ENCODE peak calls at places on chromosomes 12 and 14, in five cellular contexts. One of them, this sample, is unnamed.

GRCh38 chr12:70186436-70186835 is 56.8 kb upstream of the CNOT2 start:
- DNase-seq in thoracic aorta: no peak
- DNase-seq in upper lobe of right lung: no peak
- DNase-seq in heart left ventricle: no peak
- DNase-seq in body of pancreas: no peak
- DNase-seq in this sample: no peak

GRCh38 chr12:83843531-83843930 is 1069.1 kb downstream of the SLC6A15 start:
- DNase-seq in upper lobe of right lung: no peak
- DNase-seq in thoracic aorta: no peak
- DNase-seq in body of pancreas: no peak
- DNase-seq in heart left ventricle: no peak
- DNase-seq in this sample: no peak

GRCh38 chr12:53941750-53942149 is 3.1 kb downstream of the HOXC13 start:
- DNase-seq in body of pancreas: no peak
- DNase-seq in heart left ventricle: no peak
- DNase-seq in upper lobe of right lung: no peak
- DNase-seq in thoracic aorta: no peak
- DNase-seq in this sample: no peak

GRCh38 chr14:100376751-100377171 is 53.6 kb downstream of the SLC25A47 start:
- DNase-seq in heart left ventricle: no peak
- DNase-seq in body of pancreas: no peak
- DNase-seq in upper lobe of right lung: no peak
- DNase-seq in thoracic aorta: no peak
- DNase-seq in this sample: no peak

GRCh38 chr12:105041186-105041585 is 43.1 kb downstream of the ALDH1L2 start:
- DNase-seq in heart left ventricle: no peak
- DNase-seq in body of pancreas: no peak
- DNase-seq in thoracic aorta: no peak
- DNase-seq in upper lobe of right lung: no peak
- DNase-seq in this sample: no peak

GRCh38 chr12:106919910-106920544 is 35.7 kb upstream of the TMEM263 start:
- DNase-seq in upper lobe of right lung: no peak
- DNase-seq in heart left ventricle: no peak
- DNase-seq in thoracic aorta: no peak
- DNase-seq in body of pancreas: peak; percentile 30
- DNase-seq in this sample: no peak

GRCh38 chr14:41960316-41960715 is 353.6 kb downstream of the LRFN5 start:
- DNase-seq in heart left ventricle: no peak
- DNase-seq in body of pancreas: no peak
- DNase-seq in thoracic aorta: no peak
- DNase-seq in upper lobe of right lung: no peak
- DNase-seq in this sample: no peak

GRCh38 chr14:35140718-35141581 is 18.6 kb downstream of the PRORP start:
- DNase-seq in upper lobe of right lung: no peak
- DNase-seq in body of pancreas: no peak
- DNase-seq in heart left ventricle: no peak
- DNase-seq in thoracic aorta: no peak
- DNase-seq in this sample: no peak

GRCh38 chr12:14256139-14256538 is 109.3 kb upstream of the ATF7IP start:
- DNase-seq in body of pancreas: no peak
- DNase-seq in upper lobe of right lung: no peak
- DNase-seq in thoracic aorta: no peak
- DNase-seq in heart left ventricle: no peak
- DNase-seq in this sample: no peak

GRCh38 chr14:36055681-36056225 is 120.8 kb downstream of the PTCSC3 start:
- DNase-seq in thoracic aorta: no peak
- DNase-seq in body of pancreas: no peak
- DNase-seq in heart left ventricle: no peak
- DNase-seq in upper lobe of right lung: no peak
- DNase-seq in this sample: no peak

GRCh38 chr14:66140963-66141362 is 345.2 kb upstream of the CCDC196 start:
- DNase-seq in heart left ventricle: no peak
- DNase-seq in thoracic aorta: no peak
- DNase-seq in body of pancreas: no peak
- DNase-seq in upper lobe of right lung: no peak
- DNase-seq in this sample: no peak

GRCh38 chr14:24398943-24399801 is at the start of gene NYNRIN:
- DNase-seq in upper lobe of right lung: peak; percentile 74
- DNase-seq in thoracic aorta: no peak
- DNase-seq in heart left ventricle: peak; percentile 86
- DNase-seq in body of pancreas: peak; percentile 38
- DNase-seq in this sample: no peak

GRCh38 chr12:32535260-32535999 is 136.1 kb downstream of the FGD4 start:
- DNase-seq in heart left ventricle: peak; percentile 90
- DNase-seq in upper lobe of right lung: peak; percentile 88
- DNase-seq in thoracic aorta: peak; percentile 17
- DNase-seq in body of pancreas: peak; percentile 93
- DNase-seq in this sample: peak; percentile 84

GRCh38 chr12:94134226-94134795 is 14.1 kb upstream of the PLXNC1 start:
- DNase-seq in body of pancreas: no peak
- DNase-seq in upper lobe of right lung: no peak
- DNase-seq in thoracic aorta: no peak
- DNase-seq in heart left ventricle: no peak
- DNase-seq in this sample: no peak

GRCh38 chr12:79370021-79370420 is 320.7 kb downstream of the PAWR start:
- DNase-seq in heart left ventricle: no peak
- DNase-seq in thoracic aorta: no peak
- DNase-seq in upper lobe of right lung: no peak
- DNase-seq in body of pancreas: no peak
- DNase-seq in this sample: no peak

GRCh38 chr14:97458302-97459137 is 661.3 kb downstream of the VRK1 start:
- DNase-seq in upper lobe of right lung: no peak
- DNase-seq in heart left ventricle: peak; percentile 72
- DNase-seq in thoracic aorta: no peak
- DNase-seq in body of pancreas: peak; percentile 52
- DNase-seq in this sample: no peak

GRCh38 chr14:97456958-97457357 is 659.8 kb downstream of the VRK1 start:
- DNase-seq in heart left ventricle: peak; percentile 33
- DNase-seq in thoracic aorta: no peak
- DNase-seq in body of pancreas: no peak
- DNase-seq in upper lobe of right lung: no peak
- DNase-seq in this sample: no peak

GRCh38 chr14:97456497-97456896 is 659.3 kb downstream of the VRK1 start:
- DNase-seq in upper lobe of right lung: no peak
- DNase-seq in body of pancreas: no peak
- DNase-seq in heart left ventricle: no peak
- DNase-seq in thoracic aorta: no peak
- DNase-seq in this sample: no peak

GRCh38 chr14:97462081-97462480 is 664.9 kb downstream of the VRK1 start:
- DNase-seq in body of pancreas: no peak
- DNase-seq in upper lobe of right lung: no peak
- DNase-seq in heart left ventricle: no peak
- DNase-seq in thoracic aorta: no peak
- DNase-seq in this sample: no peak

GRCh38 chr14:97459180-97459579 is 662.0 kb downstream of the VRK1 start:
- DNase-seq in body of pancreas: no peak
- DNase-seq in thoracic aorta: no peak
- DNase-seq in upper lobe of right lung: no peak
- DNase-seq in heart left ventricle: no peak
- DNase-seq in this sample: no peak
- H3K27ac ChIP-seq in body of pancreas: no peak overlapping the region
- H3K27ac ChIP-seq in thoracic aorta: no peak overlapping the region
- H3K27ac ChIP-seq in upper lobe of right lung: no peak overlapping the region
- H3K27ac ChIP-seq in heart left ventricle: no peak overlapping the region
- H3K27ac ChIP-seq in this sample: no peak overlapping the region

GRCh38 chr14:89013098-89013504 is 188.7 kb downstream of the TTC8 start:
- DNase-seq in thoracic aorta: no peak
- DNase-seq in body of pancreas: peak; percentile 78
- DNase-seq in heart left ventricle: no peak
- DNase-seq in upper lobe of right lung: peak; percentile 69
- DNase-seq in this sample: no peak
- TF ChIP-seq CTCF in thoracic aorta: no peak
- TF ChIP-seq CTCF in body of pancreas: peak; percentile 54
- TF ChIP-seq CTCF in heart left ventricle: no peak
- TF ChIP-seq CTCF in upper lobe of right lung: peak; percentile 15
- TF ChIP-seq CTCF in this sample: no peak

GRCh38 chr14:73792476-73792875 is 59.2 kb upstream of the PTGR2 start:
- DNase-seq in heart left ventricle: no peak
- DNase-seq in thoracic aorta: no peak
- DNase-seq in upper lobe of right lung: no peak
- DNase-seq in body of pancreas: no peak
- DNase-seq in this sample: no peak
- H3K4me1 ChIP-seq in heart left ventricle: peaks cover 56% of the 10 kb centered on the region
- H3K4me1 ChIP-seq in thoracic aorta: peaks cover 49% of the 10 kb centered on the region
- H3K4me1 ChIP-seq in upper lobe of right lung: peaks cover 39% of the 10 kb centered on the region
- H3K4me1 ChIP-seq in body of pancreas: peaks cover 24% of the 10 kb centered on the region
- H3K4me1 ChIP-seq in this sample: peaks cover 49% of the 10 kb centered on the region

GRCh38 chr14:104865069-104865630 is at the start of gene CEP170B:
- DNase-seq in heart left ventricle: no peak
- DNase-seq in thoracic aorta: no peak
- DNase-seq in body of pancreas: peak; percentile 51
- DNase-seq in upper lobe of right lung: peak; percentile 80
- DNase-seq in this sample: no peak

GRCh38 chr14:104863131-104863862 is 1.8 kb upstream of the CEP170B start:
- DNase-seq in thoracic aorta: no peak
- DNase-seq in body of pancreas: no peak
- DNase-seq in heart left ventricle: no peak
- DNase-seq in upper lobe of right lung: no peak
- DNase-seq in this sample: no peak

GRCh38 chr14:104863923-104864266 is 1.2 kb upstream of the CEP170B start:
- DNase-seq in heart left ventricle: no peak
- DNase-seq in upper lobe of right lung: no peak
- DNase-seq in body of pancreas: no peak
- DNase-seq in thoracic aorta: no peak
- DNase-seq in this sample: no peak

GRCh38 chr14:104865631-104866441 is 768 bp downstream of the CEP170B start:
- DNase-seq in heart left ventricle: no peak
- DNase-seq in upper lobe of right lung: peak; percentile 87
- DNase-seq in thoracic aorta: no peak
- DNase-seq in body of pancreas: peak; percentile 72
- DNase-seq in this sample: no peak

DNA sequence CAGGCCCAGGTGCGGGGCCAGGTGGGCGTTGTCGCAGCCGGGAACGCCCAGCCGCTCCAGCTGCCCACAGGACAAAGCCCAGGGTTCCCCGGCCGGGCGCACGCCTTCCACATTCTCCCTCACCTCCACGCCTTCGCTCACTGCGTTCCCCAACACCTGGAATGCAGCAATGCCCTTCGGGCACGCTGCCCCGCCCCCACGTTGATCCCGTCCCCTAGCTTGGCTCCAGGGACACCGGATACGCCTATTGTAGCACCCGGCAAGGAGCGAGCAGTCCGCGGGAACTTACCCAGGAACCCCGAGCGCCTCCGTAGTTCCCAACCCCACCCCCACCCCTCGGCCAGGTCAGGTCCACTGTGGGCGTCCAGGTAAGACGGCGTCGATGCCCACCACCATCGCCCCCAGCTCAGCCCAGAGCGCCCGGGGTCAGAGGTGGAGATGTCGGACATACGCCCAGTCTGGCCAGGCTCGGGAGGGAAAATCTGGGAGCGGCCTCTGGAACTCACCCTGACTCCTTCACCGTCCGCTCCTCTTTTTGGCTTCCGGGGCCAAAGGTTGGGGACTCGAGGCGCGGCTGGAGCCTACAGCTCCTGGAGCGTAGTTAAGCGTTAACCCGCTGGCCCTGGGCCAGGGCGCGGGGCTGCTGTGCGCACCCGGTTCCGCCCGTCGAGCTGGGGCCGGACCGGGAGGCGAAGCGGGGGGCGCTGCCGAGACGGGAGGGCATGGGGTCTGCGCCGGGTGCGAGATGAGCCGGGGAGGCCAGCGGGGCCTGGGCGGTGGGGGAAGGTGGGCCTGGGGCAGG is 600 bp upstream of the CEP170B start:
- DNase-seq in upper lobe of right lung: peak; percentile 88
- DNase-seq in body of pancreas: peak; percentile 81
- DNase-seq in heart left ventricle: no peak
- DNase-seq in thoracic aorta: no peak
- DNase-seq in this sample: no peak
- H3K27ac ChIP-seq in upper lobe of right lung: peak overlapping the region; percentile 78
- H3K27ac ChIP-seq in body of pancreas: peak overlapping the region; percentile 95
- H3K27ac ChIP-seq in heart left ventricle: no peak overlapping the region
- H3K27ac ChIP-seq in thoracic aorta: no peak overlapping the region
- H3K27ac ChIP-seq in this sample: no peak overlapping the region

GRCh38 chr14:64303471-64303917 is 9.3 kb upstream of the ESR2 start:
- DNase-seq in thoracic aorta: no peak
- DNase-seq in upper lobe of right lung: no peak
- DNase-seq in body of pancreas: no peak
- DNase-seq in heart left ventricle: no peak
- DNase-seq in this sample: no peak

GRCh38 chr14:64294672-64295413 is 672 bp upstream of the ESR2 start:
- DNase-seq in thoracic aorta: no peak
- DNase-seq in body of pancreas: peak; percentile 81
- DNase-seq in upper lobe of right lung: peak; percentile 93
- DNase-seq in heart left ventricle: peak; percentile 87
- DNase-seq in this sample: peak; percentile 42

GRCh38 chr14:64293976-64294671 is at the start of gene ESR2:
- DNase-seq in heart left ventricle: peak; percentile 60
- DNase-seq in body of pancreas: peak; percentile 25
- DNase-seq in upper lobe of right lung: peak; percentile 65
- DNase-seq in thoracic aorta: no peak
- DNase-seq in this sample: peak; percentile 30

GRCh38 chr14:64296561-64296960 is 2.4 kb upstream of the ESR2 start:
- DNase-seq in heart left ventricle: no peak
- DNase-seq in upper lobe of right lung: no peak
- DNase-seq in body of pancreas: peak; percentile 10
- DNase-seq in thoracic aorta: no peak
- DNase-seq in this sample: no peak

DNA sequence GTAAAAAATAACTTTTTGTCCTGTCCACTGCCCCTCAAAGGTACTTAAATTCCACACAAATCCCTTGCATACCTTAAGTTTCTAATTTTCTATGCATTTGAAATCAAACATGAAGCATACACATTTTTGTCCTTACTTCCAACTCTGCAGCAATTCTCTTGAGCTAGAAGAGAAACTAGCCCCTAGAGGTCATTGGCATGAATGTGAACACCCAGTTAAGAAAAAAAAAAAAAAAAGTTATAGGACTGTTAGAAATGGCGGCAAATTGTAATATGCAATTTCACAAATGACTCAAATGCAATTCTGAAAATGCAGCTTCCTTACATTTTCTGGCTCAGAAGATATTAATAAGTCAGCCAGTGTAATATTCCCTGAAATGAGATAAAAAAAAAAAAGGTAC is 4.6 kb upstream of the ESR2 start:
- DNase-seq in heart left ventricle: no peak
- DNase-seq in thoracic aorta: no peak
- DNase-seq in body of pancreas: no peak
- DNase-seq in upper lobe of right lung: no peak
- DNase-seq in this sample: no peak
- TF ChIP-seq CTCF in heart left ventricle: no peak
- TF ChIP-seq CTCF in thoracic aorta: no peak
- TF ChIP-seq CTCF in body of pancreas: no peak
- TF ChIP-seq CTCF in upper lobe of right lung: no peak
- TF ChIP-seq CTCF in this sample: no peak

GRCh38 chr14:104680806-104681688 is 8.4 kb upstream of the INF2 start:
- DNase-seq in body of pancreas: peak; percentile 87
- DNase-seq in thoracic aorta: peak; percentile 75
- DNase-seq in heart left ventricle: peak; percentile 74
- DNase-seq in upper lobe of right lung: peak; percentile 81
- DNase-seq in this sample: peak; percentile 65
- H3K4me1 ChIP-seq in body of pancreas: peaks cover 46% of the 10 kb centered on the region
- H3K4me1 ChIP-seq in thoracic aorta: peaks cover 59% of the 10 kb centered on the region
- H3K4me1 ChIP-seq in heart left ventricle: peaks cover 62% of the 10 kb centered on the region
- H3K4me1 ChIP-seq in upper lobe of right lung: peaks cover 41% of the 10 kb centered on the region
- H3K4me1 ChIP-seq in this sample: peaks cover 40% of the 10 kb centered on the region

This sample was measured in gastrocnemius medialis.